ENCODE peak calls at places on chromosomes 3 and 15, in five cellular contexts. One of them, this sample, is unnamed.
A peak's percentile ranks its signal among the peaks of the same experiment; 100 is the strongest.

GRCh38 chr3:44915702-44916438 is 41.5 kb downstream of the TGM4 start:
- DNase-seq in AG09309: no peak
- DNase-seq in omental fat pad: no peak
- DNase-seq in esophagus squamous epithelium: no peak
- DNase-seq in amygdala: no peak
- DNase-seq in this sample: peak; percentile 68

GRCh38 chr3:16528581-16528993 is 15.1 kb upstream of the RFTN1 start:
- DNase-seq in AG09309: no peak
- DNase-seq in omental fat pad: no peak
- DNase-seq in esophagus squamous epithelium: no peak
- DNase-seq in amygdala: no peak
- DNase-seq in this sample: no peak

GRCh38 chr3:62049033-62049432 is 324.3 kb downstream of the FEZF2 start:
- DNase-seq in AG09309: no peak
- DNase-seq in omental fat pad: no peak
- DNase-seq in esophagus squamous epithelium: no peak
- DNase-seq in amygdala: no peak
- DNase-seq in this sample: no peak

GRCh38 chr15:76178321-76178720 is 118.5 kb downstream of the TMEM266 start:
- DNase-seq in AG09309: no peak
- DNase-seq in omental fat pad: no peak
- DNase-seq in esophagus squamous epithelium: no peak
- DNase-seq in amygdala: no peak
- DNase-seq in this sample: no peak

GRCh38 chr15:62208884-62209283 is 43.8 kb upstream of the C2CD4B start:
- DNase-seq in AG09309: no peak
- DNase-seq in omental fat pad: no peak
- DNase-seq in esophagus squamous epithelium: no peak
- DNase-seq in amygdala: no peak
- DNase-seq in this sample: no peak

GRCh38 chr3:126107960-126108688 is 24.2 kb upstream of the SLC41A3 start:
- DNase-seq in AG09309: no peak
- DNase-seq in omental fat pad: no peak
- DNase-seq in esophagus squamous epithelium: no peak
- DNase-seq in amygdala: no peak
- DNase-seq in this sample: peak; percentile 58

GRCh38 chr3:104005815-104006214 is 1360.9 kb upstream of the ALCAM start:
- DNase-seq in AG09309: no peak
- DNase-seq in omental fat pad: no peak
- DNase-seq in esophagus squamous epithelium: no peak
- DNase-seq in amygdala: no peak
- DNase-seq in this sample: no peak

GRCh38 chr3:191973820-191974219 is 512.9 kb downstream of the PYDC2 start:
- DNase-seq in AG09309: no peak
- DNase-seq in omental fat pad: no peak
- DNase-seq in esophagus squamous epithelium: no peak
- DNase-seq in amygdala: no peak
- DNase-seq in this sample: no peak

GRCh38 chr3:38638354-38638753 is 11.1 kb downstream of the SCN5A start:
- DNase-seq in AG09309: no peak
- DNase-seq in omental fat pad: no peak
- DNase-seq in esophagus squamous epithelium: no peak
- DNase-seq in amygdala: no peak
- DNase-seq in this sample: no peak

GRCh38 chr15:75723847-75724660 is 11.4 kb upstream of the CSPG4 start:
- DNase-seq in AG09309: peak; percentile 73
- DNase-seq in omental fat pad: peak; percentile 84
- DNase-seq in esophagus squamous epithelium: no peak
- DNase-seq in amygdala: peak; percentile 46
- DNase-seq in this sample: peak; percentile 89

GRCh38 chr15:36594556-36595090 is 15.2 kb downstream of the CDIN1 start:
- DNase-seq in AG09309: no peak
- DNase-seq in omental fat pad: no peak
- DNase-seq in esophagus squamous epithelium: no peak
- DNase-seq in amygdala: no peak
- DNase-seq in this sample: no peak

GRCh38 chr15:40878785-40879184 is 4.8 kb upstream of the RHOV start:
- DNase-seq in AG09309: no peak
- DNase-seq in omental fat pad: no peak
- DNase-seq in esophagus squamous epithelium: no peak
- DNase-seq in amygdala: no peak
- DNase-seq in this sample: no peak

GRCh38 chr3:95705786-95706418 is 1108.5 kb upstream of the EPHA6 start:
- DNase-seq in AG09309: no peak
- DNase-seq in omental fat pad: no peak
- DNase-seq in esophagus squamous epithelium: no peak
- DNase-seq in amygdala: no peak
- DNase-seq in this sample: no peak

GRCh38 chr15:68614621-68615035 is 35.8 kb downstream of the CORO2B start:
- DNase-seq in AG09309: no peak
- DNase-seq in omental fat pad: no peak
- DNase-seq in esophagus squamous epithelium: no peak
- DNase-seq in amygdala: peak; percentile 94
- DNase-seq in this sample: no peak

GRCh38 chr3:197802505-197803459 is 11.7 kb downstream of the LRCH3 start:
- DNase-seq in AG09309: no peak
- DNase-seq in omental fat pad: no peak
- DNase-seq in esophagus squamous epithelium: no peak
- DNase-seq in amygdala: no peak
- DNase-seq in this sample: no peak

GRCh38 chr15:62445244-62445643 is 280.2 kb upstream of the C2CD4B start:
- DNase-seq in AG09309: no peak
- DNase-seq in omental fat pad: no peak
- DNase-seq in esophagus squamous epithelium: no peak
- DNase-seq in amygdala: no peak
- DNase-seq in this sample: no peak

GRCh38 chr15:91553455-91553854 is 300.1 kb upstream of the SLCO3A1 start:
- DNase-seq in AG09309: no peak
- DNase-seq in omental fat pad: no peak
- DNase-seq in esophagus squamous epithelium: no peak
- DNase-seq in amygdala: no peak
- DNase-seq in this sample: no peak

GRCh38 chr3:89947357-89947954 is 840.0 kb downstream of the EPHA3 start:
- DNase-seq in AG09309: no peak
- DNase-seq in omental fat pad: no peak
- DNase-seq in esophagus squamous epithelium: no peak
- DNase-seq in amygdala: no peak
- DNase-seq in this sample: no peak

GRCh38 chr3:5195605-5196004 is 8.1 kb downstream of the EDEM1 start:
- DNase-seq in AG09309: no peak
- DNase-seq in omental fat pad: no peak
- DNase-seq in esophagus squamous epithelium: no peak
- DNase-seq in amygdala: no peak
- DNase-seq in this sample: no peak

GRCh38 chr3:6771171-6771570 is 89.7 kb upstream of the GRM7 start:
- DNase-seq in AG09309: no peak
- DNase-seq in omental fat pad: no peak
- DNase-seq in esophagus squamous epithelium: no peak
- DNase-seq in amygdala: no peak
- DNase-seq in this sample: no peak

GRCh38 chr3:120797857-120798256 is 55.3 kb downstream of the GTF2E1 start:
- DNase-seq in AG09309: no peak
- DNase-seq in omental fat pad: no peak
- DNase-seq in esophagus squamous epithelium: no peak
- DNase-seq in amygdala: no peak
- DNase-seq in this sample: no peak

GRCh38 chr3:109072208-109072607 is 45.7 kb downstream of the MORC1 start:
- DNase-seq in AG09309: no peak
- DNase-seq in omental fat pad: no peak
- DNase-seq in esophagus squamous epithelium: no peak
- DNase-seq in amygdala: no peak
- DNase-seq in this sample: no peak

GRCh38 chr3:194224937-194225422 is 89.0 kb downstream of the HES1 start:
- DNase-seq in AG09309: no peak
- DNase-seq in omental fat pad: no peak
- DNase-seq in esophagus squamous epithelium: no peak
- DNase-seq in amygdala: no peak
- DNase-seq in this sample: no peak

GRCh38 chr3:182713743-182714517 is 79.4 kb upstream of the ATP11B start:
- DNase-seq in AG09309: peak; percentile 47
- DNase-seq in omental fat pad: no peak
- DNase-seq in esophagus squamous epithelium: no peak
- DNase-seq in amygdala: no peak
- DNase-seq in this sample: no peak

GRCh38 chr3:106299300-106300098 is 430.7 kb upstream of the CBLB start:
- DNase-seq in AG09309: peak; percentile 7
- DNase-seq in omental fat pad: no peak
- DNase-seq in esophagus squamous epithelium: no peak
- DNase-seq in amygdala: no peak
- DNase-seq in this sample: no peak

This sample was measured in cardiac septum.